ENCODE peak calls at places on chromosome 7, in six cellular contexts. V is fibroblast of lung, T is SK-N-SH, X is breast epithelium, N is esophagus squamous epithelium, O is gastrocnemius medialis. L is an unnamed sample.

GRCh38 chr7:25669300-25669781 is 441.1 kb upstream of the NPVF start:
- DNase-seq in O (no peak), V (no peak), T (peak; percentile 65), X (no peak), N (no peak), L (no peak)

GRCh38 chr7:151839511-151839921 is 37.4 kb downstream of the PRKAG2 start:
- DNase-seq in T (no peak), X (no peak), O (no peak), V (no peak), N (no peak), L (peak; percentile 74)

GRCh38 chr7:80259-81236 is 111.8 kb upstream of the FAM20C start:
- DNase-seq in T (no peak), O (no peak), V (no peak), N (no peak), X (no peak), L (peak; percentile 70)

GRCh38 chr7:105353752-105354328 is 34.9 kb downstream of the SRPK2 start:
- DNase-seq in O (peak; percentile 32), V (peak; percentile 35), X (no peak), T (no peak), N (no peak), L (peak; percentile 71)

GRCh38 chr7:33563010-33563409 is 342.3 kb upstream of the BMPER start:
- DNase-seq in X (no peak), O (no peak), V (no peak), N (no peak), T (no peak), L (no peak)

GRCh38 chr7:132181371-132181770 is 394.9 kb downstream of the PLXNA4 start:
- DNase-seq in V (no peak), T (no peak), N (no peak), O (no peak), X (no peak), L (no peak)

GRCh38 chr7:27130540-27131389 is at the start of gene HOXA4:
- DNase-seq in O (peak; percentile 93), X (peak; percentile 89), V (peak; percentile 82), N (peak; percentile 39), T (peak; percentile 82), L (peak; percentile 89)

GRCh38 chr7:109873296-109873695 is 1217.6 kb upstream of the LRRN3 start:
- DNase-seq in X (peak; percentile 56), N (no peak), T (no peak), V (no peak), O (no peak), L (peak; percentile 23)

GRCh38 chr7:56009695-56010094 is 41.5 kb downstream of the PSPH start:
- DNase-seq in X (peak; percentile 56), V (peak; percentile 49), O (no peak), N (no peak), T (no peak), L (no peak)

GRCh38 chr7:44275829-44276570 is 49.4 kb downstream of the CAMK2B start:
- DNase-seq in V (no peak), O (no peak), N (no peak), X (no peak), T (peak; percentile 94), L (no peak)

GRCh38 chr7:80918909-80919721 is at the start of gene SEMA3C:
- DNase-seq in X (peak; percentile 86), T (peak; percentile 99), N (peak; percentile 11), V (peak; percentile 97), O (peak; percentile 76), L (peak; percentile 96)

DNA sequence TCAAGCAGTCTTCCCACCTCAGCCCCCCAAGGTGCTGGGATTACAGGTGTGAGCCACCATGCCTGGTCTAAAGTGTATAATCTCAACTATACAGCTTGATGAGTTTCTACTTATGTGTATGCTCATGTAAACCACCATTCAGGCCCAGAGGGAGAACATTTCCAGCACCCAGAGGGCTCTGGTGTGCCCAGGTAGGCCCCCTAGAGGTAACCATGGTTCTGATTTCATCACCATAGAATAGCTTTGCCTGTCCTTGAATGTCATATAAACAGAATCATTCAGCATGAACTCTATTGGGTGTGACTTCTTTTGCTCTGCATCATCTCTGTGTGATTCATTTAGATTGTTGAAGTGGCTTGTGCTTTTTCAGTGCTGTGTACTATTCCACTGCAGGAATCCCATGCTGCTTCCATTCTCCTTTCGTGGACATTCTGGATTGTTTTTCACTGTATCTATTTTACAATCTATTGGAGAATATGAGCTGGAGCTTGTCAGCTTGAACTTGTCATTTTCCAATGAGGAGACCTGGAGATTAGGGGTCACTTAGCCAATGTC is 35.2 kb downstream of the COL26A1 start:
- DNase-seq in T (no peak), V (no peak), X (no peak), N (no peak), O (no peak), L (no peak)
- TF ChIP-seq CTCF in T (peak; percentile 12), V (no peak), X (no peak), N (no peak), O (no peak), L (no peak)

DNA sequence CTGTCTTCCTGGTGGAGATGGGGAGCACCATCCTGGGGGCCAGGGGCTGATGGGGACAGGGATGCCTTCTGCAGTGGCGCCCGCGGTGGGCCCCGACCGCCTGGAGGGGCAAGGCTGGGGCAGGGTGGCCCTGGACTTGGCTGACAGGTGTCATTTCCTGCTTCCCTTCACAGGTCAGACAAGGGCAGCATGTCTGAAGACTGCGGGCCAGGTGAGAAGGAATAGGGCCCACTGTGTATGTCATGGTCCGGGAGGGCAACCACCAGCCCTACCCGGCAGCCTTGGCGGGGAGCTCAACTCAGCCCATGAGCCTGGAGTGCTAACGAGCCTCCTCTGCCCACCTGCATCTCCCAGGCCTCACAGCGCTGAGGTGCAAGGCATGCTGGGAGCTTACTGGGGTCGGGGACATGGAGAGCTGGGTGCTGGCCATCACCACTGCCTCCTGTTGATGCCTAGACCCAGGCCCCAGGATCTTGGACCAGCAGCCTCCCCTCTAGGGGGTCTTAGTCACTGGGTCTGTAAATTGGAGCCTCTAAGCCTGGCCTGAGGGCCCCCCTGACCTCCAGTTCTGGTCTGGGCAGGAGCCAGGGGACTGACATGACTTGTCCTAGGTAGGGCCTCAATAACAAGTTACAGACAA is 28.0 kb upstream of the SRRM3 start:
- DNase-seq in N (no peak), X (no peak), T (no peak), V (no peak), O (no peak), L (no peak)
- H3K36me3 ChIP-seq in N (no peaks in the 10 kb centered on the region), X (no peaks in the 10 kb centered on the region), T (no peaks in the 10 kb centered on the region), V (no peaks in the 10 kb centered on the region), O (no peaks in the 10 kb centered on the region), L (no peaks in the 10 kb centered on the region)

GRCh38 chr7:130099331-130099730 is 29.0 kb downstream of the KLHDC10 start:
- DNase-seq in V (no peak), N (no peak), T (no peak), X (no peak), O (no peak), L (no peak)

GRCh38 chr7:130091999-130092398 is 21.7 kb downstream of the KLHDC10 start:
- DNase-seq in O (no peak), T (no peak), X (no peak), N (no peak), V (no peak), L (no peak)

GRCh38 chr7:130092598-130092997 is 22.3 kb downstream of the KLHDC10 start:
- DNase-seq in T (no peak), O (no peak), V (no peak), N (no peak), X (no peak), L (no peak)

GRCh38 chr7:130095812-130096211 is 25.5 kb downstream of the KLHDC10 start:
- DNase-seq in X (no peak), T (no peak), O (no peak), N (no peak), V (peak; percentile 44), L (no peak)

DNA sequence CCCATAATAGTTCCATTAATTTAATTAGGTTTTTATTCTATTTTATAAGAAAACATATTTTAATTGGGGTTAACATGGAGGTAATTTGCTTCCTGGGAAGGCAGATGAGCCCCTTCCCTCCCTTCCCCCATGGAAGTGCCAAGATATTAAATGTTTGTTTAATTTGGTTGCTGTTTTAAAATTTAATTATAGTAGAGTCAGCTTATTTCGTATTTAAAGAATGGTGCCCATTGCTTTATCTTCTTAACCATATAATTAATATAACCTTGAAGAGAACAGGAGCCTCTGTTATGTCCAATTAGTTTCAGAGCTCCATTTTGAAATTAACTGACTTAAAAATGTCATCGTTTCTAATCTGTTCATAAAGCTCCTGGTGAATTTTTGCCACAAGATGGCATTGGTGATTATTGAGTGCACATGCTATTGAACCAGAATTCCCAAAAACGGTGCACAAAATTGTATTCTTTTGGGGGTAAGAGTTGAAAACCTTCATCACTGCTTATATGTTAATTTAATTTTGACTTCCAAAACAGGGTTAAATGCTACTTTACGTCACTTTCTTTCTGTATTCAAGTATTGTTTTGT is 26.0 kb downstream of the KLHDC10 start:
- DNase-seq in N (no peak), O (no peak), V (no peak), X (no peak), T (no peak), L (no peak)
- TF ChIP-seq CTCF in N (no peak), O (no peak), V (peak; percentile 48), X (no peak), T (peak; percentile 48), L (peak; percentile 24)

DNA sequence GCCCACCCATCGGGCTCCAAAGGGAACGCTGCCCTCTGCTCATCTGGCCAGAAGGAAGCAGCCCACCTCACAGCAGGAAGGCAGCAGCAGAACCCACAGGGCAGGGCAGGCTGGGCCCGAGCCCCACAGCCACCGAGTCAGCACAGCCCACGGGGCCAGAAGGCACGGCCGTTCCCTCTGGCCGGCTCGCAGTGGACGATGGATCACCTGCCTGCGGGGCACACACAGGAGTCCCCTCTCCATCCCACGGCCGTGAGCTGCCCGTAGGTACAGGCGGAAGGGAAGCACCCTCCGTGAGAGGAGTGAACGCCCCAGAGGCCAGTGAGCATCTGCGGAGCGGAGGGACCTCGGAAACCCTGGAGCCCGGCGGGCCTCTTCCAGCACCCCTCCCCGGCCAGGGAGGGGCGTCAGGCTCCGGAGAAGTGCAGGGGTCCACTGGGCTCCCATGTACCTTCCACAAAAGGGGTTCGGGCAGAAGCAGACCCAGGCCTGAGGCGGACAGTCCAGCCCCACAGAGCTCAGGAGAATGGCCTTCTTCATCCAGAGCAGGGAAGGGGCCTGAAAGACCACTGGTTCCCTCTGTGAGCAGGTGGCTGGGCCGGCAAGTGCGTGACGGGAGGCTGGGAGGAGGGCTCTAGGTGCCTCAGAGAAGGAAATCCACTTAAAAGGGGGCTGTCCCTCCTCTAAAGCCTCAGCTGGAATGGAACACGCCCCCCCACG is 11.7 kb downstream of the NUDT1 start:
- DNase-seq in N (no peak), X (no peak), O (no peak), T (peak; percentile 41), V (no peak), L (no peak)
- H3K36me3 ChIP-seq in N (no peaks in the 10 kb centered on the region), X (no peaks in the 10 kb centered on the region), O (no peaks in the 10 kb centered on the region), T (no peaks in the 10 kb centered on the region), V (peaks cover 10% of the 10 kb centered on the region), L (peaks cover 60% of the 10 kb centered on the region)

GRCh38 chr7:47807756-47808155 is 140.5 kb downstream of the PKD1L1 start:
- DNase-seq in O (no peak), T (no peak), N (no peak), X (no peak), V (no peak), L (no peak)
- TF ChIP-seq CTCF in O (no peak), T (no peak), N (no peak), X (no peak), V (no peak), L (no peak)

L was measured in left lung.